ENCODE peak calls at places on chromosome 6, in seven cellular contexts. F, T, O, A, M, D and S are unnamed samples.

GRCh38 chr6:132968419-132968950 is 154.1 kb downstream of the RPS12 start:
- DNase-seq in T (no peak), F (no peak), O (no peak), M (no peak), D (no peak), A (no peak), S (no peak)

GRCh38 chr6:45442716-45443115 is 65.0 kb upstream of the SUPT3H start:
- DNase-seq in F (no peak), O (no peak), M (no peak), T (no peak), A (no peak), D (no peak), S (no peak)

GRCh38 chr6:138618168-138618567 is 118.9 kb upstream of the NHSL1 start:
- DNase-seq in A (no peak), T (no peak), D (no peak), M (no peak), F (no peak), O (no peak), S (peak; percentile 13)

GRCh38 chr6:144027927-144028587 is 20.0 kb upstream of the PLAGL1 start:
- DNase-seq in D (no peak), T (no peak), O (no peak), A (no peak), F (no peak), M (no peak), S (no peak)

GRCh38 chr6:8180327-8181161 is 78.2 kb upstream of the EEF1E1 start:
- DNase-seq in O (peak; percentile 58), M (no peak), F (peak; percentile 8), D (peak; percentile 24), A (no peak), T (no peak), S (peak; percentile 89)

GRCh38 chr6:137217801-137218472 is 1.2 kb downstream of the IFNGR1 start:
- DNase-seq in A (no peak), D (no peak), M (no peak), O (peak; percentile 53), F (peak; percentile 89), T (peak; percentile 75), S (peak; percentile 48)

GRCh38 chr6:53811082-53811481 is 16.3 kb downstream of the LRRC1 start:
- DNase-seq in F (no peak), A (no peak), O (no peak), D (no peak), M (no peak), T (no peak), S (peak; percentile 34)

GRCh38 chr6:169096326-169096882 is 157.2 kb downstream of the THBS2 start:
- DNase-seq in F (no peak), D (no peak), A (no peak), O (peak; percentile 78), T (no peak), M (no peak), S (no peak)

GRCh38 chr6:5422321-5422915 is 161.1 kb downstream of the FARS2 start:
- DNase-seq in O (peak; percentile 44), A (no peak), T (no peak), D (no peak), M (no peak), F (peak; percentile 40), S (peak; percentile 33)

GRCh38 chr6:90294614-90294988 is 2.0 kb downstream of the BACH2 start:
- DNase-seq in M (peak; percentile 21), T (no peak), F (no peak), A (no peak), O (no peak), D (no peak), S (peak; percentile 37)

GRCh38 chr6:1439349-1439748 is 50.0 kb downstream of the FOXF2 start:
- DNase-seq in F (no peak), A (no peak), M (no peak), T (peak; percentile 48), O (no peak), D (no peak), S (peak; percentile 18)

GRCh38 chr6:69105288-69105687 is 470.2 kb downstream of the ADGRB3 start:
- DNase-seq in M (no peak), O (no peak), F (no peak), T (no peak), A (no peak), D (no peak), S (no peak)

GRCh38 chr6:133699986-133700385 is 188.9 kb upstream of the TCF21 start:
- DNase-seq in O (peak; percentile 52), M (no peak), A (no peak), D (no peak), T (no peak), F (no peak), S (no peak)

GRCh38 chr6:141610741-141611140 is 522.0 kb upstream of the GJE1 start:
- DNase-seq in O (peak; percentile 6), T (no peak), M (no peak), D (no peak), A (no peak), F (peak; percentile 3), S (peak; percentile 15)

GRCh38 chr6:15993716-15994228 is 135.1 kb upstream of the MYLIP start:
- DNase-seq in F (no peak), O (no peak), M (no peak), A (no peak), T (no peak), D (no peak), S (no peak)

GRCh38 chr6:14240411-14241166 is 123.0 kb downstream of the CD83 start:
- DNase-seq in A (no peak), M (no peak), T (no peak), O (no peak), F (no peak), D (no peak), S (no peak)

GRCh38 chr6:82017316-82017715 is 230.2 kb downstream of the IBTK start:
- DNase-seq in F (peak; percentile 61), T (no peak), M (no peak), A (no peak), O (peak; percentile 78), D (no peak), S (peak; percentile 77)

GRCh38 chr6:158312672-158313397 is 570 bp downstream of the TULP4 start:
- DNase-seq in T (no peak), M (no peak), O (peak; percentile 27), D (no peak), A (no peak), F (peak; percentile 41), S (no peak)

GRCh38 chr6:117591405-117591804 is 10.9 kb downstream of the GOPC start:
- DNase-seq in O (no peak), D (no peak), T (no peak), M (no peak), F (no peak), A (no peak), S (no peak)

GRCh38 chr6:136086686-136087085 is 163.4 kb downstream of the MTFR2 start:
- DNase-seq in D (no peak), A (no peak), T (no peak), F (no peak), M (peak; percentile 20), O (peak; percentile 80), S (no peak)

GRCh38 chr6:79833264-79833663 is 114.1 kb downstream of the ELOVL4 start:
- DNase-seq in M (no peak), F (no peak), T (no peak), O (no peak), A (no peak), D (no peak), S (no peak)

GRCh38 chr6:151137441-151137984 is 102.3 kb upstream of the AKAP12 start:
- DNase-seq in D (no peak), T (no peak), O (no peak), A (no peak), M (no peak), F (no peak), S (no peak)

GRCh38 chr6:106804238-106805016 is 170.1 kb downstream of the CD24 start:
- DNase-seq in M (no peak), F (no peak), D (no peak), T (no peak), A (no peak), O (no peak), S (no peak)

GRCh38 chr6:23494367-23494766 is 631.6 kb upstream of the NRSN1 start:
- DNase-seq in M (no peak), A (no peak), O (no peak), F (no peak), T (no peak), D (no peak), S (no peak)

GRCh38 chr6:91485047-91485446 is 898.2 kb upstream of the MAP3K7 start:
- DNase-seq in D (no peak), O (no peak), F (no peak), M (no peak), T (no peak), A (no peak), S (no peak)

GRCh38 chr6:89221109-89221508 is 4.0 kb upstream of the GABRR1 start:
- DNase-seq in T (no peak), O (peak; percentile 20), D (no peak), A (no peak), M (no peak), F (no peak), S (no peak)

GRCh38 chr6:168099201-168100010 is 20.4 kb upstream of the FRMD1 start:
- DNase-seq in F (no peak), M (no peak), D (no peak), T (peak; percentile 67), O (no peak), A (no peak), S (no peak)

GRCh38 chr6:22098623-22099022 is 198.2 kb downstream of the PRL start:
- DNase-seq in T (no peak), A (no peak), F (no peak), M (no peak), D (no peak), O (no peak), S (no peak)

GRCh38 chr6:30939473-30939872 is 1.3 kb upstream of the MUCL3 start:
- DNase-seq in M (no peak), F (no peak), D (no peak), O (no peak), T (no peak), A (no peak), S (no peak)

GRCh38 chr6:167826230-167827061 is at the start of gene AFDN:
- DNase-seq in O (peak; percentile 51), F (no peak), A (no peak), D (no peak), M (peak; percentile 75), T (peak; percentile 90), S (peak; percentile 30)

GRCh38 chr6:144488590-144488989 is 203.5 kb downstream of the UTRN start:
- DNase-seq in M (no peak), F (no peak), A (no peak), T (no peak), D (no peak), O (no peak), S (no peak)